ENCODE peak calls at places on chromosomes 11 and 22, in four cellular contexts. One of them, this sample, is unnamed.
A peak's percentile ranks its signal among the peaks of the same experiment; 100 is the strongest.

GRCh38 chr11:16945671-16946469 is 68.3 kb downstream of the PLEKHA7 start:
- DNase-seq in stomach: peak; percentile 73
- DNase-seq in A549: peak; percentile 76
- DNase-seq in ovary: peak; percentile 62
- DNase-seq in this sample: peak; percentile 76

GRCh38 chr11:76744186-76745058 is 38.7 kb upstream of the TSKU start:
- DNase-seq in stomach: no peak
- DNase-seq in A549: no peak
- DNase-seq in ovary: no peak
- DNase-seq in this sample: peak; percentile 33

GRCh38 chr11:68978626-68978930 is 2.2 kb downstream of the MRGPRD start:
- DNase-seq in stomach: no peak
- DNase-seq in A549: no peak
- DNase-seq in ovary: no peak
- DNase-seq in this sample: peak; percentile 1

GRCh38 chr11:12187399-12187798 is 77.0 kb downstream of the MICAL2 start:
- DNase-seq in stomach: no peak
- DNase-seq in A549: no peak
- DNase-seq in ovary: no peak
- DNase-seq in this sample: no peak

GRCh38 chr11:61913699-61914395 is 3.5 kb downstream of the RAB3IL1 start:
- DNase-seq in stomach: no peak
- DNase-seq in A549: no peak
- DNase-seq in ovary: no peak
- DNase-seq in this sample: no peak

GRCh38 chr11:74050465-74050864 is 41.6 kb upstream of the UCP3 start:
- DNase-seq in stomach: no peak
- DNase-seq in A549: no peak
- DNase-seq in ovary: no peak
- DNase-seq in this sample: no peak

GRCh38 chr11:126924381-126924780 is 76.2 kb downstream of the KIRREL3 start:
- DNase-seq in stomach: no peak
- DNase-seq in A549: no peak
- DNase-seq in ovary: no peak
- DNase-seq in this sample: no peak

GRCh38 chr22:17234144-17234623 is 14.9 kb upstream of the ADA2 start:
- DNase-seq in stomach: no peak
- DNase-seq in A549: peak; percentile 45
- DNase-seq in ovary: no peak
- DNase-seq in this sample: no peak

GRCh38 chr22:41976070-41976901 is 7.0 kb downstream of the SEPTIN3 start:
- DNase-seq in stomach: peak; percentile 61
- DNase-seq in A549: no peak
- DNase-seq in ovary: no peak
- DNase-seq in this sample: peak; percentile 47

GRCh38 chr11:130653838-130654601 is 205.6 kb downstream of the ADAMTS15 start:
- DNase-seq in stomach: peak; percentile 88
- DNase-seq in A549: no peak
- DNase-seq in ovary: peak; percentile 43
- DNase-seq in this sample: peak; percentile 64

GRCh38 chr11:1138053-1138452 is 19.7 kb upstream of the MUC5AC start:
- DNase-seq in stomach: no peak
- DNase-seq in A549: no peak
- DNase-seq in ovary: no peak
- DNase-seq in this sample: no peak

GRCh38 chr11:86571273-86571948 is 101.0 kb downstream of the ME3 start:
- DNase-seq in stomach: no peak
- DNase-seq in A549: peak; percentile 88
- DNase-seq in ovary: no peak
- DNase-seq in this sample: peak; percentile 53

GRCh38 chr22:34842630-34843029 is 223.3 kb upstream of the ISX start:
- DNase-seq in stomach: no peak
- DNase-seq in A549: no peak
- DNase-seq in ovary: no peak
- DNase-seq in this sample: no peak

GRCh38 chr22:46054878-46055158 is 77.9 kb upstream of the WNT7B start:
- DNase-seq in stomach: no peak
- DNase-seq in A549: no peak
- DNase-seq in ovary: peak; percentile 35
- DNase-seq in this sample: no peak

GRCh38 chr22:17570851-17571631 is 7.7 kb downstream of the SLC25A18 start:
- DNase-seq in stomach: peak; percentile 67
- DNase-seq in A549: no peak
- DNase-seq in ovary: peak; percentile 54
- DNase-seq in this sample: peak; percentile 76

GRCh38 chr11:8338138-8338537 is 74.5 kb upstream of the LMO1 start:
- DNase-seq in stomach: peak; percentile 58
- DNase-seq in A549: peak; percentile 40
- DNase-seq in ovary: no peak
- DNase-seq in this sample: peak; percentile 61

GRCh38 chr11:45028921-45029680 is 78.4 kb upstream of the TP53I11 start:
- DNase-seq in stomach: no peak
- DNase-seq in A549: no peak
- DNase-seq in ovary: no peak
- DNase-seq in this sample: no peak

GRCh38 chr11:119830400-119830799 is 101.4 kb upstream of the NECTIN1 start:
- DNase-seq in stomach: no peak
- DNase-seq in A549: no peak
- DNase-seq in ovary: no peak
- DNase-seq in this sample: no peak
- TF ChIP-seq EP300 in stomach: no peak
- TF ChIP-seq EP300 in A549: no peak
- TF ChIP-seq EP300 in ovary: no peak
- TF ChIP-seq EP300 in this sample: no peak

DNA sequence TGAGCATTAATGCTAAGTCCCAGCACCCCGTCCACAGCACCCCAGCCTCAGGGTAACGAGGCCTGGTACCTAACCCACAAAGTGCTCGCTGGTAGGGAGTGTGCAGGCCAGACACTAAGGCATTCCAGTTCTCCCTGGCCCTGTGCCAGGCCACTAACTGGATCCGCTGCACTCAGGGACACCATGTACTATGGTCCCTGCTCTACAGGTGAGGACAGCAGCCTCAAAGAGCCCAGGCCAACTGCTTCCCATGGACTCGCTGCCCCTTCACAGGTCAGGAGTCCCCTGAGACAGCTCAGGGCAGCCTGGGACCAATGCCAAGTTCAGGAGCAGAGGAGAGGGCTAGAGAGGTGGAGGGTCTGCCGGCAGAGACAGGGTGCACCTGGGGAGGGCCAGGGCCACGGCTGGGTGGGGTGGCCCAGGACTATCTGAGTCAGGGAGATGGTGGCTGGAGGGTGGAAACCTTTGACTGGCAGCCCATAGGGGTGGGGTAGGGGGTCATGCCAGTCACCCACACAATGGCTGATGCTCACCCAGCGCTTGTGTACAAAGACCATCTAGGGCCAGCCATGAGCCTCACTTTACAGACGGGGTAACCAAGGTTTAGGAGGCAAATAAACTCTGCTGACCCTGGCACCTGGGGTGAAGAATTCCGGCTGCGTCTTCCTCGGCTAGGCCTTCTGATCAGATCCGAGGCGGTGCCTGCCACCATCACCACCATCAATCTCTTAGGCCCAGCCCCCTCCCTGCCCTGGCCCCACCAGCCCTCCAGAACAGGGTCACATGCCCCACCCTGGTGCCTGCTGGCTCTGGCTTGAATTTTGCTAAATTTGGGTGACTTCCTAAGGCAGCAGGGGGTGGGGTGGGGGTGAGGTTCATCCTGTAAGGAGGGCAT is 5.6 kb downstream of the OSBPL5 start:
- DNase-seq in stomach: peak; percentile 65
- DNase-seq in A549: no peak
- DNase-seq in ovary: peak; percentile 75
- DNase-seq in this sample: peak; percentile 56
- H3K4me3 ChIP-seq in stomach: peak overlapping the region; percentile 49
- H3K4me3 ChIP-seq in A549: no peak overlapping the region
- H3K4me3 ChIP-seq in ovary: peak overlapping the region; percentile 52
- H3K4me3 ChIP-seq in this sample: peak overlapping the region; percentile 5

DNA sequence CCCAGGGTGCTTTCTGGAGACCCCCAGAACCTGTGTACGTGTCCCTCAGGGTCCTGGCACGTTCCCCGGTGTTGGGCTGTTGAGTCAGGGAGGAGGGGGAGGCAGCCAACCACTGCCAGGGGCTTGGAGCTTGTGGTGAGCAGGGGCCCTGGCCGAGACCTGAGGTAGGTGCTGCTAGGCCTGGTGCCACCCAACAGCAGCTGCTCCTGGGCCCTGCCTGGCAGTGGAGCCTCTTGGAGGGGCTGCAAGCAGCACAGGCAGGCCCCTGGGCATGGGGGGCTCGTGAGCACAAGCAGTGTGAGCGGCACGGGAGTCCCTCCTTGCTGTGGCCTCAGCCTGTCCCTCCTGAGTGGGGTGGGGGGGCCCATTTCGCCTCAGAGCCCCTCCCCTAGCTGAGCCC is 7.2 kb upstream of the SELENOO start:
- DNase-seq in stomach: no peak
- DNase-seq in A549: no peak
- DNase-seq in ovary: no peak
- DNase-seq in this sample: no peak
- H3K4me1 ChIP-seq in stomach: peaks cover 51% of the 10 kb centered on the region
- H3K4me1 ChIP-seq in A549: peaks cover 18% of the 10 kb centered on the region
- H3K4me1 ChIP-seq in ovary: peaks cover 8% of the 10 kb centered on the region
- H3K4me1 ChIP-seq in this sample: peaks cover 44% of the 10 kb centered on the region

GRCh38 chr22:38656256-38657148 is at the start of the genes CBY1 and FAM227A:
- DNase-seq in stomach: peak; percentile 92
- DNase-seq in A549: peak; percentile 84
- DNase-seq in ovary: peak; percentile 89
- DNase-seq in this sample: peak; percentile 89
- TF ChIP-seq EP300 in stomach: no peak
- TF ChIP-seq EP300 in A549: no peak
- TF ChIP-seq EP300 in ovary: no peak
- TF ChIP-seq EP300 in this sample: no peak